ENCODE peak calls at places on chromosomes 5 and 9, in seven cellular contexts. W, T, S, J, C, I and Z are unnamed samples.
A peak's percentile ranks its signal among the peaks of the same experiment; 100 is the strongest.

GRCh38 chr5:36698031-36698430 is 91.6 kb downstream of the SLC1A3 start:
- DNase-seq in T (no peak), I (no peak), W (no peak), S (no peak), J (no peak), C (no peak), Z (no peak)

GRCh38 chr5:38086777-38087176 is 171.6 kb upstream of the EGFLAM start:
- DNase-seq in J (no peak), S (no peak), I (no peak), T (no peak), C (no peak), W (no peak), Z (no peak)

GRCh38 chr5:154566146-154566680 is 88.2 kb upstream of the HAND1 start:
- DNase-seq in S (no peak), W (no peak), J (no peak), I (no peak), T (no peak), C (no peak), Z (no peak)

GRCh38 chr5:154652746-154653417 is 102.3 kb upstream of the LARP1 start:
- DNase-seq in I (no peak), C (no peak), S (no peak), T (no peak), W (no peak), J (no peak), Z (no peak)

GRCh38 chr9:69579032-69579748 is 93.0 kb downstream of the APBA1 start:
- DNase-seq in W (no peak), T (no peak), C (no peak), I (no peak), S (no peak), J (no peak), Z (no peak)

GRCh38 chr9:129811967-129812363 is 9.0 kb downstream of the TOR1B start:
- DNase-seq in C (no peak), J (no peak), W (no peak), T (no peak), S (no peak), I (no peak), Z (no peak)

GRCh38 chr5:58188287-58188651 is 271.6 kb downstream of the PLK2 start:
- DNase-seq in T (peak; percentile 91), I (no peak), C (peak; percentile 2), W (no peak), S (no peak), J (no peak), Z (no peak)

GRCh38 chr5:141976176-141976575 is 7.3 kb downstream of the RNF14 start:
- DNase-seq in T (peak; percentile 39), J (no peak), W (no peak), C (no peak), S (no peak), I (no peak), Z (no peak)

GRCh38 chr5:17445185-17445584 is 52.8 kb upstream of the TAF11L2 start:
- DNase-seq in S (no peak), T (no peak), W (no peak), C (no peak), J (no peak), I (no peak), Z (no peak)

GRCh38 chr5:52770287-52770939 is 17.3 kb upstream of the ITGA1 start:
- DNase-seq in S (no peak), T (no peak), I (no peak), J (no peak), C (no peak), W (no peak), Z (no peak)

GRCh38 chr5:141951341-141951781 is 6.6 kb downstream of the PCDH12 start:
- DNase-seq in C (no peak), S (no peak), J (no peak), I (peak; percentile 63), W (peak; percentile 54), T (no peak), Z (no peak)

GRCh38 chr9:108673386-108673785 is 182.4 kb downstream of the ACTL7B start:
- DNase-seq in W (no peak), I (no peak), T (peak; percentile 64), J (no peak), C (no peak), S (no peak), Z (no peak)

GRCh38 chr5:141598389-141599360 is 20.1 kb downstream of the DIAPH1 start:
- DNase-seq in T (peak; percentile 6), S (no peak), J (no peak), C (no peak), W (no peak), I (no peak), Z (no peak)

GRCh38 chr9:121192959-121193645 is 8.6 kb downstream of the RAB14 start:
- DNase-seq in C (no peak), W (no peak), J (no peak), I (no peak), S (no peak), T (no peak), Z (no peak)

GRCh38 chr5:157651623-157652376 is 438 bp downstream of the SOX30 start:
- DNase-seq in I (no peak), J (no peak), S (peak; percentile 14), W (peak; percentile 44), C (peak; percentile 72), T (peak; percentile 42), Z (peak; percentile 66)

GRCh38 chr9:12813960-12814876 is 39.4 kb downstream of the LURAP1L start:
- DNase-seq in J (peak; percentile 21), W (peak; percentile 15), S (peak; percentile 56), I (peak; percentile 59), T (peak; percentile 99), C (no peak), Z (peak; percentile 44)

GRCh38 chr5:113325054-113325453 is 109.7 kb downstream of the TSSK1B start:
- DNase-seq in C (no peak), S (no peak), J (no peak), I (no peak), T (no peak), W (no peak), Z (no peak)

DNA sequence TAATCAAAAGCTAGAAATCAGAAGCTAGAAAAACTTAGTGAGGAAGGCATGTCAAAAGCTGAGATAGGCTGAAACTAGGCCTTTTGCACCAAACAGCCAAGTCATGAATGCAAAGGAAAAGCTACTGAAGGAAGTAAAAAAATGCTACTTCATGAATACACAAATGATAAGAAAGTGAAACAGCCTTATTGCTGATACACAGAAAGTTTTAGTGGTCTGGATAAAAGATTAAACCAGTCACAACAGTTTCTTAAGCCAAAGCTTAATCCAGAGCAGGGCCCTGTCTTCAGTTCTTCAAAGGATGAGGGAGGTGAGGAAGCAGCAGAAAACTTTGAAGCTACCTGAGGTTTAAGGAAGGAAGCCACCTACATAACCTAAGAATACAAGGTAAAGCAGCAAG is 102.5 kb upstream of the SH3GL2 start:
- DNase-seq in T (no peak), C (no peak), S (no peak), W (no peak), I (no peak), J (no peak), Z (no peak)
- TF ChIP-seq CTCF in T (no peak), C (no peak), S (no peak), W (no peak), I (no peak), J (no peak), Z (no peak)

GRCh38 chr5:61578858-61579503 is 246.9 kb downstream of the ZSWIM6 start:
- DNase-seq in T (no peak), S (no peak), J (no peak), W (no peak), C (no peak), I (no peak), Z (no peak)
- H3K27me3 ChIP-seq in T (no peaks in the 10 kb centered on the region), S (no peaks in the 10 kb centered on the region), J (no peaks in the 10 kb centered on the region), W (no peaks in the 10 kb centered on the region), C (no peaks in the 10 kb centered on the region), I (no peaks in the 10 kb centered on the region), Z (no peaks in the 10 kb centered on the region)

GRCh38 chr5:35443803-35444595 is 173.7 kb upstream of the SPEF2 start:
- DNase-seq in I (no peak), T (no peak), S (no peak), W (no peak), C (peak; percentile 44), J (no peak), Z (no peak)
- TF ChIP-seq CTCF in I (no peak), T (no peak), S (no peak), W (no peak), C (no peak), J (no peak), Z (no peak)

GRCh38 chr5:51558682-51559081 is 175.4 kb downstream of the ISL1 start:
- DNase-seq in S (no peak), W (no peak), C (no peak), T (no peak), J (no peak), I (no peak), Z (no peak)
- H3K27me3 ChIP-seq in S (no peaks in the 10 kb centered on the region), W (no peaks in the 10 kb centered on the region), C (no peaks in the 10 kb centered on the region), T (peaks cover 2% of the 10 kb centered on the region), J (no peaks in the 10 kb centered on the region), I (no peaks in the 10 kb centered on the region), Z (no peaks in the 10 kb centered on the region)

GRCh38 chr5:10827571-10827970 is 66.5 kb upstream of the DAP start:
- DNase-seq in T (no peak), I (no peak), J (no peak), W (no peak), S (no peak), C (no peak), Z (no peak)

GRCh38 chr5:10831416-10831815 is 70.4 kb upstream of the DAP start:
- DNase-seq in T (no peak), W (no peak), J (no peak), C (no peak), S (no peak), I (no peak), Z (no peak)

GRCh38 chr5:10826971-10827370 is 65.9 kb upstream of the DAP start:
- DNase-seq in S (no peak), I (no peak), J (no peak), W (no peak), T (no peak), C (no peak), Z (no peak)

GRCh38 chr5:10828241-10828640 is 67.2 kb upstream of the DAP start:
- DNase-seq in S (no peak), C (no peak), J (no peak), I (no peak), T (no peak), W (no peak), Z (no peak)

GRCh38 chr5:10825897-10826644 is 65.0 kb upstream of the DAP start:
- DNase-seq in J (no peak), I (no peak), W (no peak), S (no peak), C (no peak), T (no peak), Z (no peak)
- TF ChIP-seq CTCF in J (no peak), I (no peak), W (no peak), S (no peak), C (no peak), T (no peak), Z (no peak)

GRCh38 chr5:176785184-176786145 is 24.9 kb upstream of the UNC5A start:
- DNase-seq in J (no peak), I (no peak), S (no peak), W (no peak), T (no peak), C (no peak), Z (no peak)
- H3K27me3 ChIP-seq in J (no peaks in the 10 kb centered on the region), I (no peaks in the 10 kb centered on the region), S (peaks cover 20% of the 10 kb centered on the region), W (peaks cover 38% of the 10 kb centered on the region), T (no peaks in the 10 kb centered on the region), C (no peaks in the 10 kb centered on the region), Z (peaks cover 73% of the 10 kb centered on the region)

GRCh38 chr9:82105729-82106128 is 117.2 kb downstream of the SPATA31D1 start:
- DNase-seq in T (no peak), S (no peak), C (peak; percentile 32), J (no peak), I (no peak), W (no peak), Z (no peak)
- TF ChIP-seq CTCF in T (no peak), S (no peak), C (no peak), J (no peak), I (no peak), W (no peak), Z (no peak)

GRCh38 chr9:14352549-14352948 is 38.6 kb upstream of the NFIB start:
- DNase-seq in S (no peak), W (no peak), I (peak; percentile 49), C (no peak), J (no peak), T (no peak), Z (no peak)
- H3K27me3 ChIP-seq in S (no peaks in the 10 kb centered on the region), W (no peaks in the 10 kb centered on the region), I (no peaks in the 10 kb centered on the region), C (peaks cover 12% of the 10 kb centered on the region), J (no peaks in the 10 kb centered on the region), T (no peaks in the 10 kb centered on the region), Z (no peaks in the 10 kb centered on the region)